ENCODE peak calls at places on chromosome 3, in seven cellular contexts. One of them, this sample, is unnamed.
A peak's percentile ranks its signal among the peaks of the same experiment; 100 is the strongest.

GRCh38 chr3:190585771-190586630 is 72.1 kb downstream of the IL1RAP start:
- DNase-seq in CD8-positive, alpha-beta memory T cell: no peak
- DNase-seq in ovary: no peak
- DNase-seq in naive thymus-derived CD4-positive, alpha-beta T cell: no peak
- DNase-seq in H1: no peak
- DNase-seq in kidney: no peak
- DNase-seq in transverse colon: no peak
- DNase-seq in this sample: no peak

GRCh38 chr3:133535971-133536634 is 37.4 kb upstream of the CDV3 start:
- DNase-seq in CD8-positive, alpha-beta memory T cell: no peak
- DNase-seq in ovary: no peak
- DNase-seq in naive thymus-derived CD4-positive, alpha-beta T cell: no peak
- DNase-seq in H1: no peak
- DNase-seq in kidney: no peak
- DNase-seq in transverse colon: peak; percentile 27
- DNase-seq in this sample: peak; percentile 16

GRCh38 chr3:119973276-119973675 is 121.0 kb downstream of the GSK3B start:
- DNase-seq in CD8-positive, alpha-beta memory T cell: no peak
- DNase-seq in ovary: no peak
- DNase-seq in naive thymus-derived CD4-positive, alpha-beta T cell: no peak
- DNase-seq in H1: no peak
- DNase-seq in kidney: no peak
- DNase-seq in transverse colon: no peak
- DNase-seq in this sample: no peak

GRCh38 chr3:76346680-76347079 is 561.3 kb upstream of the ZNF717 start:
- DNase-seq in CD8-positive, alpha-beta memory T cell: no peak
- DNase-seq in ovary: no peak
- DNase-seq in naive thymus-derived CD4-positive, alpha-beta T cell: no peak
- DNase-seq in H1: no peak
- DNase-seq in kidney: no peak
- DNase-seq in transverse colon: no peak
- DNase-seq in this sample: no peak

GRCh38 chr3:62811119-62811518 is 64.1 kb downstream of the CADPS start:
- DNase-seq in CD8-positive, alpha-beta memory T cell: no peak
- DNase-seq in ovary: no peak
- DNase-seq in naive thymus-derived CD4-positive, alpha-beta T cell: no peak
- DNase-seq in H1: no peak
- DNase-seq in kidney: no peak
- DNase-seq in transverse colon: no peak
- DNase-seq in this sample: no peak

GRCh38 chr3:86814918-86815655 is 175.9 kb downstream of the VGLL3 start:
- DNase-seq in CD8-positive, alpha-beta memory T cell: no peak
- DNase-seq in ovary: no peak
- DNase-seq in naive thymus-derived CD4-positive, alpha-beta T cell: no peak
- DNase-seq in H1: no peak
- DNase-seq in kidney: no peak
- DNase-seq in transverse colon: no peak
- DNase-seq in this sample: no peak

GRCh38 chr3:59374812-59375211 is 325.0 kb upstream of the CFAP20DC start:
- DNase-seq in CD8-positive, alpha-beta memory T cell: no peak
- DNase-seq in ovary: no peak
- DNase-seq in naive thymus-derived CD4-positive, alpha-beta T cell: no peak
- DNase-seq in H1: no peak
- DNase-seq in kidney: no peak
- DNase-seq in transverse colon: peak; percentile 16
- DNase-seq in this sample: no peak

GRCh38 chr3:15015456-15015855 is 49.7 kb downstream of the MRPS25 start:
- DNase-seq in CD8-positive, alpha-beta memory T cell: no peak
- DNase-seq in ovary: no peak
- DNase-seq in naive thymus-derived CD4-positive, alpha-beta T cell: no peak
- DNase-seq in H1: no peak
- DNase-seq in kidney: no peak
- DNase-seq in transverse colon: no peak
- DNase-seq in this sample: no peak

GRCh38 chr3:32422943-32423342 is 31.3 kb downstream of the CMTM7 start:
- DNase-seq in CD8-positive, alpha-beta memory T cell: no peak
- DNase-seq in ovary: no peak
- DNase-seq in naive thymus-derived CD4-positive, alpha-beta T cell: no peak
- DNase-seq in H1: no peak
- DNase-seq in kidney: no peak
- DNase-seq in transverse colon: no peak
- DNase-seq in this sample: no peak

GRCh38 chr3:188497021-188497420 is 343.1 kb downstream of the LPP start:
- DNase-seq in CD8-positive, alpha-beta memory T cell: no peak
- DNase-seq in ovary: no peak
- DNase-seq in naive thymus-derived CD4-positive, alpha-beta T cell: no peak
- DNase-seq in H1: no peak
- DNase-seq in kidney: no peak
- DNase-seq in transverse colon: no peak
- DNase-seq in this sample: no peak

GRCh38 chr3:124700880-124701684 is 29.2 kb upstream of the UMPS start:
- DNase-seq in CD8-positive, alpha-beta memory T cell: no peak
- DNase-seq in ovary: no peak
- DNase-seq in naive thymus-derived CD4-positive, alpha-beta T cell: no peak
- DNase-seq in H1: no peak
- DNase-seq in kidney: no peak
- DNase-seq in transverse colon: no peak
- DNase-seq in this sample: peak; percentile 91

GRCh38 chr3:157282261-157283191 is 122.6 kb upstream of the CCNL1 start:
- DNase-seq in CD8-positive, alpha-beta memory T cell: no peak
- DNase-seq in ovary: no peak
- DNase-seq in naive thymus-derived CD4-positive, alpha-beta T cell: no peak
- DNase-seq in H1: no peak
- DNase-seq in kidney: no peak
- DNase-seq in transverse colon: no peak
- DNase-seq in this sample: no peak

GRCh38 chr3:116256843-116257485 is 188.3 kb downstream of the LSAMP start:
- DNase-seq in CD8-positive, alpha-beta memory T cell: no peak
- DNase-seq in ovary: no peak
- DNase-seq in naive thymus-derived CD4-positive, alpha-beta T cell: no peak
- DNase-seq in H1: no peak
- DNase-seq in kidney: no peak
- DNase-seq in transverse colon: no peak
- DNase-seq in this sample: no peak

GRCh38 chr3:56019490-56019889 is 448.8 kb downstream of the ERC2 start:
- DNase-seq in CD8-positive, alpha-beta memory T cell: no peak
- DNase-seq in ovary: no peak
- DNase-seq in naive thymus-derived CD4-positive, alpha-beta T cell: no peak
- DNase-seq in H1: no peak
- DNase-seq in kidney: no peak
- DNase-seq in transverse colon: no peak
- DNase-seq in this sample: no peak

GRCh38 chr3:136069933-136070332 is 104.4 kb downstream of the PPP2R3A start:
- DNase-seq in CD8-positive, alpha-beta memory T cell: no peak
- DNase-seq in ovary: no peak
- DNase-seq in naive thymus-derived CD4-positive, alpha-beta T cell: no peak
- DNase-seq in H1: no peak
- DNase-seq in kidney: no peak
- DNase-seq in transverse colon: no peak
- DNase-seq in this sample: no peak

GRCh38 chr3:133890972-133891644 is 4.6 kb downstream of the RAB6B start:
- DNase-seq in CD8-positive, alpha-beta memory T cell: no peak
- DNase-seq in ovary: no peak
- DNase-seq in naive thymus-derived CD4-positive, alpha-beta T cell: no peak
- DNase-seq in H1: peak; percentile 36
- DNase-seq in kidney: peak; percentile 48
- DNase-seq in transverse colon: no peak
- DNase-seq in this sample: no peak

GRCh38 chr3:181694805-181695660 is 16.7 kb upstream of the SOX2 start:
- DNase-seq in CD8-positive, alpha-beta memory T cell: no peak
- DNase-seq in ovary: peak; percentile 80
- DNase-seq in naive thymus-derived CD4-positive, alpha-beta T cell: no peak
- DNase-seq in H1: peak; percentile 85
- DNase-seq in kidney: peak; percentile 87
- DNase-seq in transverse colon: peak; percentile 32
- DNase-seq in this sample: no peak

GRCh38 chr3:111616417-111617105 is 21.4 kb upstream of the ZBED2 start:
- DNase-seq in CD8-positive, alpha-beta memory T cell: peak; percentile 56
- DNase-seq in ovary: no peak
- DNase-seq in naive thymus-derived CD4-positive, alpha-beta T cell: peak; percentile 59
- DNase-seq in H1: no peak
- DNase-seq in kidney: peak; percentile 69
- DNase-seq in transverse colon: peak; percentile 13
- DNase-seq in this sample: peak; percentile 58

GRCh38 chr3:182886497-182886896 is 93.2 kb downstream of the ATP11B start:
- DNase-seq in CD8-positive, alpha-beta memory T cell: no peak
- DNase-seq in ovary: no peak
- DNase-seq in naive thymus-derived CD4-positive, alpha-beta T cell: no peak
- DNase-seq in H1: no peak
- DNase-seq in kidney: no peak
- DNase-seq in transverse colon: no peak
- DNase-seq in this sample: no peak

GRCh38 chr3:182889948-182890629 is 90.2 kb downstream of the DCUN1D1 start:
- DNase-seq in CD8-positive, alpha-beta memory T cell: no peak
- DNase-seq in ovary: no peak
- DNase-seq in naive thymus-derived CD4-positive, alpha-beta T cell: no peak
- DNase-seq in H1: no peak
- DNase-seq in kidney: no peak
- DNase-seq in transverse colon: no peak
- DNase-seq in this sample: no peak

GRCh38 chr3:182895513-182896112 is 84.7 kb downstream of the DCUN1D1 start:
- DNase-seq in CD8-positive, alpha-beta memory T cell: no peak
- DNase-seq in ovary: no peak
- DNase-seq in naive thymus-derived CD4-positive, alpha-beta T cell: no peak
- DNase-seq in H1: no peak
- DNase-seq in kidney: no peak
- DNase-seq in transverse colon: no peak
- DNase-seq in this sample: peak; percentile 88

GRCh38 chr3:182896553-182896952 is 83.8 kb downstream of the DCUN1D1 start:
- DNase-seq in CD8-positive, alpha-beta memory T cell: no peak
- DNase-seq in ovary: no peak
- DNase-seq in naive thymus-derived CD4-positive, alpha-beta T cell: no peak
- DNase-seq in H1: no peak
- DNase-seq in kidney: no peak
- DNase-seq in transverse colon: no peak
- DNase-seq in this sample: no peak

DNA sequence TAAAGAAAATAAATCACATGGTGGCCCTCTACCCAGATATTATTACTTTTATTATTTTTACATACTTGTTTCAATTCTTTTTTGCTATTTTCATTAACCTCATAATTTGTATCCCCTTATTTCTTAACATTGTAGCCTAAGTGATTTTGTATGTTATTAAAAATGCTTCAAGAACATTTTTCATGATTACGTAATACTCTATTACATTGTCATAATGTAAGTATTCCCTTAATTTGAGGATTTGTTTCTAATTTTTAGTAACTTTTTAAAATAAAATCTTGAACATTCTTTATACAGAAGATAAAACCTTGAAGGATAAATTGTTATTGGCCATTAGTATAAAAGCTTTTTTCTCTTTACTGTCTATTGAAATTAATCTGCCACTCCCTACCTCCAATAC is 89.0 kb downstream of the DCUN1D1 start:
- DNase-seq in CD8-positive, alpha-beta memory T cell: no peak
- DNase-seq in ovary: no peak
- DNase-seq in naive thymus-derived CD4-positive, alpha-beta T cell: no peak
- DNase-seq in H1: no peak
- DNase-seq in kidney: no peak
- DNase-seq in transverse colon: no peak
- DNase-seq in this sample: no peak
- H3K36me3 ChIP-seq in CD8-positive, alpha-beta memory T cell: peaks cover 34% of the 10 kb centered on the region
- H3K36me3 ChIP-seq in ovary: no peaks in the 10 kb centered on the region
- H3K36me3 ChIP-seq in naive thymus-derived CD4-positive, alpha-beta T cell: no peaks in the 10 kb centered on the region
- H3K36me3 ChIP-seq in H1: no peaks in the 10 kb centered on the region
- H3K36me3 ChIP-seq in kidney: peaks cover 2% of the 10 kb centered on the region
- H3K36me3 ChIP-seq in transverse colon: no peaks in the 10 kb centered on the region
- H3K36me3 ChIP-seq in this sample: peaks cover 8% of the 10 kb centered on the region

GRCh38 chr3:47041114-47041513 is 61.6 kb downstream of the NBEAL2 start:
- DNase-seq in CD8-positive, alpha-beta memory T cell: no peak
- DNase-seq in ovary: no peak
- DNase-seq in naive thymus-derived CD4-positive, alpha-beta T cell: no peak
- DNase-seq in H1: no peak
- DNase-seq in kidney: no peak
- DNase-seq in transverse colon: no peak
- DNase-seq in this sample: no peak

GRCh38 chr3:47034868-47035489 is 55.5 kb downstream of the NBEAL2 start:
- DNase-seq in CD8-positive, alpha-beta memory T cell: no peak
- DNase-seq in ovary: no peak
- DNase-seq in naive thymus-derived CD4-positive, alpha-beta T cell: no peak
- DNase-seq in H1: no peak
- DNase-seq in kidney: no peak
- DNase-seq in transverse colon: no peak
- DNase-seq in this sample: no peak

GRCh38 chr3:47035645-47036044 is 56.2 kb downstream of the NBEAL2 start:
- DNase-seq in CD8-positive, alpha-beta memory T cell: no peak
- DNase-seq in ovary: no peak
- DNase-seq in naive thymus-derived CD4-positive, alpha-beta T cell: no peak
- DNase-seq in H1: no peak
- DNase-seq in kidney: no peak
- DNase-seq in transverse colon: no peak
- DNase-seq in this sample: no peak

GRCh38 chr3:47036145-47036544 is 56.7 kb downstream of the NBEAL2 start:
- DNase-seq in CD8-positive, alpha-beta memory T cell: no peak
- DNase-seq in ovary: no peak
- DNase-seq in naive thymus-derived CD4-positive, alpha-beta T cell: no peak
- DNase-seq in H1: no peak
- DNase-seq in kidney: no peak
- DNase-seq in transverse colon: no peak
- DNase-seq in this sample: no peak
- H3K36me3 ChIP-seq in CD8-positive, alpha-beta memory T cell: peaks cover 43% of the 10 kb centered on the region
- H3K36me3 ChIP-seq in ovary: no peaks in the 10 kb centered on the region
- H3K36me3 ChIP-seq in naive thymus-derived CD4-positive, alpha-beta T cell: peaks cover 24% of the 10 kb centered on the region
- H3K36me3 ChIP-seq in H1: peaks cover 3% of the 10 kb centered on the region
- H3K36me3 ChIP-seq in kidney: peaks cover 15% of the 10 kb centered on the region
- H3K36me3 ChIP-seq in transverse colon: no peaks in the 10 kb centered on the region
- H3K36me3 ChIP-seq in this sample: peaks cover 10% of the 10 kb centered on the region

GRCh38 chr3:52551118-52551517 is 14.7 kb downstream of the UQCC5 start:
- DNase-seq in CD8-positive, alpha-beta memory T cell: no peak
- DNase-seq in ovary: no peak
- DNase-seq in naive thymus-derived CD4-positive, alpha-beta T cell: no peak
- DNase-seq in H1: no peak
- DNase-seq in kidney: no peak
- DNase-seq in transverse colon: no peak
- DNase-seq in this sample: no peak
- H3K36me3 ChIP-seq in CD8-positive, alpha-beta memory T cell: peaks cover 26% of the 10 kb centered on the region
- H3K36me3 ChIP-seq in ovary: no peaks in the 10 kb centered on the region
- H3K36me3 ChIP-seq in naive thymus-derived CD4-positive, alpha-beta T cell: peaks cover 7% of the 10 kb centered on the region
- H3K36me3 ChIP-seq in H1: peaks cover 4% of the 10 kb centered on the region
- H3K36me3 ChIP-seq in kidney: peaks cover 21% of the 10 kb centered on the region
- H3K36me3 ChIP-seq in transverse colon: no peaks in the 10 kb centered on the region
- H3K36me3 ChIP-seq in this sample: peaks cover 13% of the 10 kb centered on the region

DNA sequence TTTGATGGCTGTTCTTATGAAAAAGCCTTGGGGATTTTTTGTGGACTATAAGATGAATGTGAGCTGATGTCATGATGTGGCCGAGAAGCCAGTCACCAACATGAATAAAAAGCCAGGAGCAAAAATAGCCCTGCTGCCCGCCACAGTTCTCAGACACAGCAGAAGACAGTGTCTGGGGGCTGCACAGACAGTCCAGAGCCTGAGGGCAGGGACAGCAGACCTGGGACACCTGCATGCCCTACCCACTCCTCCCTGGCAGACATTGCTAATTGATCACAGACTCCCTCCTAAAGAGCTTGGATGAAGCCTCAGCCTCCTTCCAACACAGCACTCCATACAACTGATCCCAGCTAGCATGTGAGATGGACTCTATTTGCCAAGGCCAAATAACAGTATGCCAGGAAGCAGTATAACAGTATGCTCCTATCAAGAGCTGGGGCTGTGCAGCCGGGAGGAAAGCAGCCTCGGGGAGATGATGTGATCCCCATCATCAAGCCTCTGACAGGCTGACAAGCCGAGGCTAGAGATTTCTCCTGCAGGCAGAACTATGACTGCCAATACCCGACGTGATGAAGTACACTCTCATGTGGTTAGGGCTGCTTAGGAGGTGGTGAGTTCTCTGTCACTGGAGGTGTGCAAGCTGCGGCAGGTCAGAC is 105.4 kb upstream of the RPL32 start:
- DNase-seq in CD8-positive, alpha-beta memory T cell: no peak
- DNase-seq in ovary: no peak
- DNase-seq in naive thymus-derived CD4-positive, alpha-beta T cell: no peak
- DNase-seq in H1: no peak
- DNase-seq in kidney: no peak
- DNase-seq in transverse colon: no peak
- DNase-seq in this sample: no peak
- H3K36me3 ChIP-seq in CD8-positive, alpha-beta memory T cell: peaks cover 6% of the 10 kb centered on the region
- H3K36me3 ChIP-seq in ovary: no peaks in the 10 kb centered on the region
- H3K36me3 ChIP-seq in naive thymus-derived CD4-positive, alpha-beta T cell: no peaks in the 10 kb centered on the region
- H3K36me3 ChIP-seq in H1: no peaks in the 10 kb centered on the region
- H3K36me3 ChIP-seq in kidney: no peaks in the 10 kb centered on the region
- H3K36me3 ChIP-seq in transverse colon: no peaks in the 10 kb centered on the region
- H3K36me3 ChIP-seq in this sample: no peaks in the 10 kb centered on the region

This sample was measured in small intestine.